ENCODE peak calls at places on chromosome 16, in five cellular contexts. One of them, this sample, is unnamed.

GRCh38 chr16:81035975-81036750 is 521 bp downstream of the ATMIN start:
- DNase-seq in T-helper 2 cell: peak; percentile 68
- DNase-seq in lower leg skin: no peak
- DNase-seq in endothelial cell: peak; percentile 50
- DNase-seq in iPS-NIHi11: peak; percentile 81
- DNase-seq in this sample: peak; percentile 14

GRCh38 chr16:23852794-23853562 is 17.2 kb downstream of the PRKCB start:
- DNase-seq in endothelial cell: no peak
- DNase-seq in iPS-NIHi11: no peak
- DNase-seq in lower leg skin: no peak
- DNase-seq in T-helper 2 cell: no peak
- DNase-seq in this sample: no peak

GRCh38 chr16:25258856-25259179 is 1.2 kb upstream of the ZKSCAN2 start:
- DNase-seq in lower leg skin: no peak
- DNase-seq in endothelial cell: no peak
- DNase-seq in T-helper 2 cell: peak; percentile 72
- DNase-seq in iPS-NIHi11: no peak
- DNase-seq in this sample: no peak

GRCh38 chr16:8972843-8973586 is 9.3 kb upstream of the USP7 start:
- DNase-seq in endothelial cell: no peak
- DNase-seq in iPS-NIHi11: no peak
- DNase-seq in T-helper 2 cell: no peak
- DNase-seq in lower leg skin: no peak
- DNase-seq in this sample: peak; percentile 58

GRCh38 chr16:73093146-73094144 is 45.5 kb upstream of the ZFHX3 start:
- DNase-seq in T-helper 2 cell: no peak
- DNase-seq in iPS-NIHi11: no peak
- DNase-seq in endothelial cell: no peak
- DNase-seq in lower leg skin: no peak
- DNase-seq in this sample: no peak

GRCh38 chr16:66262253-66263167 is 104.0 kb upstream of the CDH5 start:
- DNase-seq in T-helper 2 cell: no peak
- DNase-seq in lower leg skin: peak; percentile 68
- DNase-seq in endothelial cell: no peak
- DNase-seq in iPS-NIHi11: no peak
- DNase-seq in this sample: peak; percentile 78

GRCh38 chr16:66553223-66553622 is 847 bp downstream of the CKLF start:
- DNase-seq in lower leg skin: no peak
- DNase-seq in T-helper 2 cell: peak; percentile 35
- DNase-seq in endothelial cell: no peak
- DNase-seq in iPS-NIHi11: no peak
- DNase-seq in this sample: peak; percentile 18

GRCh38 chr16:57609541-57610401 is 18.7 kb upstream of the ADGRG1 start:
- DNase-seq in T-helper 2 cell: peak; percentile 98
- DNase-seq in lower leg skin: peak; percentile 15
- DNase-seq in endothelial cell: no peak
- DNase-seq in iPS-NIHi11: no peak
- DNase-seq in this sample: no peak

GRCh38 chr16:81518439-81518757 is 73.8 kb downstream of the CMIP start:
- DNase-seq in iPS-NIHi11: no peak
- DNase-seq in endothelial cell: no peak
- DNase-seq in lower leg skin: no peak
- DNase-seq in T-helper 2 cell: no peak
- DNase-seq in this sample: no peak

GRCh38 chr16:77062878-77063566 is 128.0 kb upstream of the MON1B start:
- DNase-seq in lower leg skin: no peak
- DNase-seq in iPS-NIHi11: no peak
- DNase-seq in endothelial cell: no peak
- DNase-seq in T-helper 2 cell: no peak
- DNase-seq in this sample: no peak

GRCh38 chr16:80792031-80792430 is 12.4 kb downstream of the CDYL2 start:
- DNase-seq in iPS-NIHi11: no peak
- DNase-seq in endothelial cell: no peak
- DNase-seq in lower leg skin: no peak
- DNase-seq in T-helper 2 cell: no peak
- DNase-seq in this sample: peak; percentile 27

GRCh38 chr16:17368511-17368910 is 102.2 kb downstream of the XYLT1 start:
- DNase-seq in lower leg skin: no peak
- DNase-seq in T-helper 2 cell: peak; percentile 44
- DNase-seq in iPS-NIHi11: no peak
- DNase-seq in endothelial cell: no peak
- DNase-seq in this sample: no peak

GRCh38 chr16:5604770-5605169 is 507.2 kb upstream of the EEF2KMT start:
- DNase-seq in iPS-NIHi11: peak; percentile 44
- DNase-seq in endothelial cell: peak; percentile 13
- DNase-seq in T-helper 2 cell: peak; percentile 9
- DNase-seq in lower leg skin: no peak
- DNase-seq in this sample: no peak

GRCh38 chr16:12320298-12320706 is 343.8 kb downstream of the SNX29 start:
- DNase-seq in iPS-NIHi11: no peak
- DNase-seq in lower leg skin: no peak
- DNase-seq in T-helper 2 cell: no peak
- DNase-seq in endothelial cell: no peak
- DNase-seq in this sample: peak; percentile 76

GRCh38 chr16:78195868-78196267 is 96.4 kb downstream of the WWOX start:
- DNase-seq in endothelial cell: no peak
- DNase-seq in lower leg skin: no peak
- DNase-seq in T-helper 2 cell: no peak
- DNase-seq in iPS-NIHi11: no peak
- DNase-seq in this sample: no peak

GRCh38 chr16:66419527-66419926 is 7.6 kb upstream of the BEAN1 start:
- DNase-seq in endothelial cell: no peak
- DNase-seq in T-helper 2 cell: no peak
- DNase-seq in iPS-NIHi11: no peak
- DNase-seq in lower leg skin: no peak
- DNase-seq in this sample: no peak

GRCh38 chr16:17294856-17295255 is 175.9 kb downstream of the XYLT1 start:
- DNase-seq in iPS-NIHi11: no peak
- DNase-seq in lower leg skin: no peak
- DNase-seq in T-helper 2 cell: no peak
- DNase-seq in endothelial cell: no peak
- DNase-seq in this sample: no peak

GRCh38 chr16:50210266-50211038 is 55.9 kb upstream of the ADCY7 start:
- DNase-seq in endothelial cell: peak; percentile 63
- DNase-seq in iPS-NIHi11: peak; percentile 68
- DNase-seq in T-helper 2 cell: peak; percentile 84
- DNase-seq in lower leg skin: peak; percentile 51
- DNase-seq in this sample: peak; percentile 92

GRCh38 chr16:68517606-68518161 is 21.4 kb upstream of the ZFP90 start:
- DNase-seq in endothelial cell: no peak
- DNase-seq in T-helper 2 cell: no peak
- DNase-seq in iPS-NIHi11: no peak
- DNase-seq in lower leg skin: no peak
- DNase-seq in this sample: no peak

GRCh38 chr16:11530171-11530940 is 56.4 kb downstream of the LITAF start:
- DNase-seq in lower leg skin: no peak
- DNase-seq in iPS-NIHi11: no peak
- DNase-seq in T-helper 2 cell: no peak
- DNase-seq in endothelial cell: no peak
- DNase-seq in this sample: no peak

GRCh38 chr16:25045696-25046381 is 30.7 kb upstream of the ARHGAP17 start:
- DNase-seq in endothelial cell: no peak
- DNase-seq in T-helper 2 cell: peak; percentile 28
- DNase-seq in iPS-NIHi11: no peak
- DNase-seq in lower leg skin: no peak
- DNase-seq in this sample: peak; percentile 76

GRCh38 chr16:57802635-57803412 is 533 bp upstream of the KIFC3 start:
- DNase-seq in lower leg skin: no peak
- DNase-seq in T-helper 2 cell: no peak
- DNase-seq in iPS-NIHi11: no peak
- DNase-seq in endothelial cell: no peak
- DNase-seq in this sample: peak; percentile 21

GRCh38 chr16:57568173-57568678 is 25.8 kb downstream of the ADGRG5 start:
- DNase-seq in lower leg skin: no peak
- DNase-seq in iPS-NIHi11: no peak
- DNase-seq in endothelial cell: no peak
- DNase-seq in T-helper 2 cell: no peak
- DNase-seq in this sample: no peak

GRCh38 chr16:19393226-19394074 is 24.2 kb upstream of the TMC5 start:
- DNase-seq in T-helper 2 cell: no peak
- DNase-seq in endothelial cell: no peak
- DNase-seq in iPS-NIHi11: no peak
- DNase-seq in lower leg skin: no peak
- DNase-seq in this sample: no peak

GRCh38 chr16:2853531-2854073 is 4.4 kb downstream of the PRSS22 start:
- DNase-seq in lower leg skin: no peak
- DNase-seq in endothelial cell: no peak
- DNase-seq in T-helper 2 cell: no peak
- DNase-seq in iPS-NIHi11: peak; percentile 1
- DNase-seq in this sample: no peak

GRCh38 chr16:54459509-54460235 is 173.1 kb upstream of the IRX3 start:
- DNase-seq in lower leg skin: no peak
- DNase-seq in endothelial cell: no peak
- DNase-seq in iPS-NIHi11: no peak
- DNase-seq in T-helper 2 cell: no peak
- DNase-seq in this sample: peak; percentile 79

GRCh38 chr16:16033208-16033717 is 83.8 kb downstream of the ABCC1 start:
- DNase-seq in endothelial cell: no peak
- DNase-seq in lower leg skin: no peak
- DNase-seq in iPS-NIHi11: no peak
- DNase-seq in T-helper 2 cell: peak; percentile 85
- DNase-seq in this sample: no peak

GRCh38 chr16:55499281-55499680 is 9.6 kb upstream of the LPCAT2 start:
- DNase-seq in T-helper 2 cell: no peak
- DNase-seq in lower leg skin: no peak
- DNase-seq in endothelial cell: no peak
- DNase-seq in iPS-NIHi11: no peak
- DNase-seq in this sample: no peak

GRCh38 chr16:83733301-83733700 is 74.5 kb upstream of the HSBP1 start:
- DNase-seq in iPS-NIHi11: no peak
- DNase-seq in T-helper 2 cell: peak; percentile 45
- DNase-seq in endothelial cell: no peak
- DNase-seq in lower leg skin: no peak
- DNase-seq in this sample: peak; percentile 1

GRCh38 chr16:63403792-63404191 is 1367.6 kb upstream of the CDH8 start:
- DNase-seq in endothelial cell: no peak
- DNase-seq in iPS-NIHi11: no peak
- DNase-seq in lower leg skin: no peak
- DNase-seq in T-helper 2 cell: no peak
- DNase-seq in this sample: no peak